ENCODE peak calls at places on chromosomes 13 and 19, in five cellular contexts. B is glutamatergic neuron, Z is MCF 10A, P is AG04450, A is endodermal cell. X is an unnamed sample.
A peak's percentile ranks its signal among the peaks of the same experiment; 100 is the strongest.

GRCh38 chr19:46349311-46349993 is 2.6 kb downstream of the PPP5C start:
- DNase-seq in B (no peak), Z (no peak), P (no peak), A (no peak), X (no peak)

GRCh38 chr13:111210488-111210887 is 95.4 kb downstream of the ARHGEF7 start:
- DNase-seq in B (no peak), Z (peak; percentile 23), P (peak; percentile 71), A (no peak), X (no peak)

GRCh38 chr19:4499318-4499717 is 19.0 kb downstream of the PLIN4 start:
- DNase-seq in B (no peak), Z (no peak), P (no peak), A (no peak), X (no peak)

GRCh38 chr13:28659611-28659970 is 661 bp downstream of the POMP start:
- DNase-seq in B (no peak), Z (peak; percentile 40), P (no peak), A (no peak), X (no peak)

GRCh38 chr19:3319643-3320353 is 46.6 kb upstream of the NFIC start:
- DNase-seq in B (no peak), Z (no peak), P (no peak), A (no peak), X (no peak)

GRCh38 chr13:26742691-26743358 is 17.8 kb downstream of the GPR12 start:
- DNase-seq in B (no peak), Z (no peak), P (no peak), A (peak; percentile 63), X (no peak)

GRCh38 chr13:111031531-111031961 is 83.6 kb upstream of the ARHGEF7 start:
- DNase-seq in B (no peak), Z (peak; percentile 43), P (no peak), A (no peak), X (peak; percentile 60)

GRCh38 chr13:94065741-94066140 is 413.7 kb downstream of the DCT start:
- DNase-seq in B (no peak), Z (no peak), P (peak; percentile 23), A (no peak), X (no peak)

GRCh38 chr19:6694147-6694815 is 24.3 kb upstream of the TNFSF14 start:
- DNase-seq in B (no peak), Z (peak; percentile 43), P (no peak), A (no peak), X (no peak)

GRCh38 chr13:100664171-100664900 is 10.3 kb downstream of the TMTC4 start:
- DNase-seq in B (no peak), Z (no peak), P (no peak), A (no peak), X (no peak)

GRCh38 chr19:11138659-11139526 is 16.7 kb downstream of the SPC24 start:
- DNase-seq in B (peak; percentile 75), Z (peak; percentile 86), P (no peak), A (peak; percentile 88), X (no peak)

GRCh38 chr13:43472344-43472743 is 314.4 kb downstream of the ENOX1 start:
- DNase-seq in B (no peak), Z (no peak), P (no peak), A (no peak), X (no peak)

GRCh38 chr13:51832471-51833152 is 12.4 kb downstream of the TMEM272 start:
- DNase-seq in B (no peak), Z (peak; percentile 55), P (no peak), A (peak; percentile 68), X (no peak)

GRCh38 chr19:8566855-8567254 is 10.4 kb downstream of the MYO1F start:
- DNase-seq in B (no peak), Z (no peak), P (no peak), A (no peak), X (no peak)

GRCh38 chr19:17001603-17002183 is 24.9 kb downstream of the CPAMD8 start:
- DNase-seq in B (no peak), Z (no peak), P (no peak), A (peak; percentile 48), X (no peak)

GRCh38 chr19:13262450-13262849 is 112.2 kb downstream of the IER2 start:
- DNase-seq in B (no peak), Z (peak; percentile 64), P (no peak), A (no peak), X (no peak)

GRCh38 chr19:13255041-13255718 is 105.0 kb downstream of the IER2 start:
- DNase-seq in B (no peak), Z (no peak), P (no peak), A (no peak), X (no peak)

GRCh38 chr19:13255719-13256059 is 105.5 kb downstream of the IER2 start:
- DNase-seq in B (no peak), Z (no peak), P (no peak), A (no peak), X (no peak)

GRCh38 chr19:13256918-13257317 is 106.7 kb downstream of the IER2 start:
- DNase-seq in B (no peak), Z (no peak), P (no peak), A (no peak), X (no peak)

DNA sequence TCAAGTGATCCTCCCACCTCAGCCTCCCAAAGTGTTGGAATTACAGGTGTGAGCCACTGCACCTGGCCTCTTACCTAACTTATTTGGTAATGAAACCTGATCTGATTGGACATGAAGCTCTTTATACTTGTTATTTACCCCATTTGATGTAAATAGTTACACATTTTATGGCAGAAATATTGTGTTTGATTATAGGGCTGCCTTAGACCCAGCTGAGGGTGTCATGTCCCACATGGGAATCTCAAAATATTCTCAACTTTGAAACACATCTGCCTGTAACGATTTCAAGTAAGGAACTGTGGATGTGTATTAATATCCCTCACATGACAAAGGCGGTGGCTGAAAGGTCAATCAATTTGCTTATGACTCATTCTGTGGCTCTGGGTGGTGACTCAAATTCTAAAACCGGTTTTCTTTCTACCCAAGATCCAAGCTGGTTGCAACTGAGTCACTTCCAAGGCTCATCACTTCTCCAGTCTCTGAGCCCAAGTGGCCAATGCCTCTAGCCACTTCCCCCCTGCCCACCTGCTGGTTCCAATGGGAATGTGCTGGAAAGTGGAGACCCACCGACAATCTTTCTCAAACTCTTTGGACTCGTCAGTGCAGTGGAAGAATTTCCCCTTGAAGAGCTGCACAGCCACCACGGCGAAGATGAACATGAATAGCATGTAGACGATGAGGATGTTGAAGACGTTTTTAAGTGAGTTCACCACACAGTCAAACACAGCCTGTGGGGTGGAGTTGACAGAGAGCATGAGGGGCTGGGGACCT is 110.9 kb downstream of the IER2 start:
- DNase-seq in B (no peak), Z (peak; percentile 81), P (peak; percentile 54), A (no peak), X (peak; percentile 44)
- TF ChIP-seq CTCF in B (no peak), Z (no peak), P (peak; percentile 16), A (no peak), X (no peak)

DNA sequence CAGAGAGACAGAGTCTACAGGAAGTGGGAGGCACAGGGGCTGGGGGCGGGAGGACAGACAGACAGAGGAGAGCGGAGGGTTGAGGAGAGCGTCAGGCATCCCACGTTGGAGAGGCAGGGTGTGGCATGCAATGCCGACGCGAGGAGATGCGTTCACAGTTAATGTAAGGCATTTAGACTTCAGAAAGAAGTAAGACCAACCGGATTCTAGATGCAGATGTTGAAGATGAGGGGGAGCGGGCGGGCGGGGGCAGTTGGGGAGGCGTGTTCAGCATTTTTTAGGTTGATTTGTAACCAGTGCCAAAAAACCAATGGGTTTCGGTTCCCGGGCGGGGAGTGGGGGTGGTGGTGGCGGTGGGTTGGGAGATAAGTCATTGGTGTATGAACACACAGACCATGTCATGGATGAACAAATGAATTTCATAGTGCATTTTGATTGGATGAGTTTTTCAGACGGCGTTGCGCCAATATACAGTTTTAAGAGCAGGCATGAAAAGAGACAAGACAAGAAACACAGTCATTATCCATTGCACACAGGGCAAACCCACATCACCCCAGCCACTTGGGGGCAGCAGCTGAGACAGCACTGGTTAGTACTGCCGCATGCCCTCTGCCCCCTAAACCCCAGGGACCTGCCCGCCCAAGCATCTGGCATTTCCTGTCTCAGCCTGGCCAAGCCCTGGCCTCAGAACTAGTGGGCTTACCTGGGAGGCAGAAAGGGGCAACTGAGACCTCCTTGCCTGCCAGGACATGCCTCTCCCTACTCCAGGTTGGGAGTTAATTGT is 91.3 kb downstream of the IER2 start:
- DNase-seq in B (no peak), Z (no peak), P (no peak), A (peak; percentile 63), X (no peak)
- TF ChIP-seq CTCF in B (no peak), Z (no peak), P (no peak), A (peak; percentile 51), X (no peak)

GRCh38 chr19:14580623-14581237 is 2.2 kb upstream of the CLEC17A start:
- DNase-seq in B (no peak), Z (no peak), P (no peak), A (no peak), X (no peak)
- TF ChIP-seq CTCF in B (no peak), Z (no peak), P (no peak), A (peak; percentile 18), X (no peak)

GRCh38 chr13:39777527-39778061 is 122.1 kb downstream of the COG6 start:
- DNase-seq in B (no peak), Z (peak; percentile 90), P (peak; percentile 55), A (peak; percentile 59), X (peak; percentile 54)
- TF ChIP-seq CTCF in B (peak; percentile 15), Z (peak; percentile 23), P (peak; percentile 58), A (peak; percentile 63), X (peak; percentile 45)

DNA sequence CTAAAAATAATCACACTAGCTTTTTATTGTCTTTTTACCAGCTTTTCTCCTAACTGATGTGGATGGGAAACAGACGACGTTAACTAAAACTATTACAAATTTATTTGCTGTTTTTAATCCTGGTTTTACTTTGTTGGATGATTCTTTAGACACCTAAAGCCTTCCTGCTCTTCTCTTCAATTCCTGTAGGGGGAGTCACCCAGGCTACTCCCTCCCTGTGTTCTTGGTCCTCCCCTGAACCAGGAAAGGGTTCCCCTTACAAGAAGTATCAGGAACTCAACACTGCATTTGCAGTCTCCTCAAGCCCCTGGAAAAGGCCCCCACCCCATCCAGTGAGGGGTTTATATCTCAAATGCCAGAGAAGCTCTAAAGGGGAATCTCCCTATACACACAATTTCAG is 206.1 kb downstream of the SUCLA2 start:
- DNase-seq in B (no peak), Z (peak; percentile 42), P (no peak), A (no peak), X (no peak)
- TF ChIP-seq CTCF in B (peak; percentile 17), Z (peak; percentile 38), P (peak; percentile 56), A (peak; percentile 72), X (peak; percentile 52)

GRCh38 chr13:53201454-53202225 is 173.0 kb downstream of the OLFM4 start:
- DNase-seq in B (peak; percentile 65), Z (no peak), P (no peak), A (peak; percentile 87), X (no peak)

GRCh38 chr13:53200498-53201453 is 172.2 kb downstream of the OLFM4 start:
- DNase-seq in B (peak; percentile 89), Z (no peak), P (no peak), A (peak; percentile 95), X (no peak)

GRCh38 chr13:53204598-53204997 is 176.0 kb downstream of the OLFM4 start:
- DNase-seq in B (no peak), Z (no peak), P (no peak), A (no peak), X (no peak)

GRCh38 chr13:53206455-53206854 is 177.8 kb downstream of the OLFM4 start:
- DNase-seq in B (no peak), Z (peak; percentile 32), P (no peak), A (no peak), X (no peak)
- TF ChIP-seq CTCF in B (peak; percentile 78), Z (peak; percentile 43), P (peak; percentile 27), A (peak; percentile 81), X (peak; percentile 15)

GRCh38 chr13:106376411-106377112 is 158.9 kb downstream of the EFNB2 start:
- DNase-seq in B (no peak), Z (peak; percentile 97), P (peak; percentile 67), A (peak; percentile 54), X (no peak)
- TF ChIP-seq CTCF in B (peak; percentile 23), Z (no peak), P (peak; percentile 17), A (peak; percentile 56), X (no peak)

X was measured in AG09319.